ENCODE peak calls at places on chromosome 14, in six cellular contexts. V is GM06990, Z is fibroblast of lung, Q is cardiac fibroblast, B is astrocyte of the cerebellum, X is AG10803. H is an unnamed sample.

GRCh38 chr14:48723841-48724495 is 862.2 kb downstream of the RPS29 start:
- DNase-seq in V (no peak), Z (peak), Q (no peak), B (peak), X (no peak), H (no peak)

GRCh38 chr14:99902925-99903324 is 109.7 kb downstream of the EML1 start:
- DNase-seq in V (no peak), Z (no peak), Q (no peak), B (no peak), X (no peak), H (no peak)

GRCh38 chr14:105091335-105092123 is 26.3 kb upstream of the GPR132 start:
- DNase-seq in V (no peak), Z (peak), Q (no peak), B (no peak), X (peak), H (no peak)

GRCh38 chr14:37588956-37589737 is 5.9 kb downstream of the FOXA1 start:
- DNase-seq in V (no peak), Z (no peak), Q (no peak), B (no peak), X (no peak), H (no peak)

GRCh38 chr14:69683971-69684370 is 72.6 kb downstream of the SUSD6 start:
- DNase-seq in V (no peak), Z (no peak), Q (no peak), B (no peak), X (no peak), H (no peak)

GRCh38 chr14:105497671-105498429 is 6.8 kb downstream of the TEDC1 start:
- DNase-seq in V (peak), Z (no peak), Q (no peak), B (no peak), X (no peak), H (no peak)

GRCh38 chr14:21268612-21269251 is 510 bp downstream of the HNRNPC start:
- DNase-seq in V (no peak), Z (peak), Q (peak), B (peak), X (peak), H (peak)

GRCh38 chr14:75204106-75204505 is 27.7 kb upstream of the TMED10 start:
- DNase-seq in V (no peak), Z (peak), Q (no peak), B (no peak), X (peak), H (peak)

GRCh38 chr14:25868521-25869314 is 729.1 kb downstream of the NOVA1 start:
- DNase-seq in V (no peak), Z (no peak), Q (no peak), B (no peak), X (no peak), H (no peak)

GRCh38 chr14:32648434-32648833 is 290.2 kb upstream of the NPAS3 start:
- DNase-seq in V (no peak), Z (peak), Q (peak), B (no peak), X (peak), H (peak)

GRCh38 chr14:72801381-72801812 is 92.5 kb downstream of the DPF3 start:
- DNase-seq in V (no peak), Z (peak), Q (peak), B (peak), X (peak), H (peak)

GRCh38 chr14:81033841-81034240 is 78.4 kb downstream of the TSHR start:
- DNase-seq in V (no peak), Z (no peak), Q (no peak), B (no peak), X (no peak), H (no peak)

GRCh38 chr14:101230161-101230850 is 326.8 kb upstream of the RTL1 start:
- DNase-seq in V (no peak), Z (no peak), Q (no peak), B (no peak), X (no peak), H (no peak)

GRCh38 chr14:99749763-99750715 is 43.2 kb upstream of the EML1 start:
- DNase-seq in V (no peak), Z (no peak), Q (no peak), B (no peak), X (no peak), H (no peak)

GRCh38 chr14:57879516-57879915 is 13.6 kb upstream of the SLC35F4 start:
- DNase-seq in V (no peak), Z (no peak), Q (no peak), B (no peak), X (no peak), H (no peak)

GRCh38 chr14:57883061-57883460 is 17.2 kb upstream of the SLC35F4 start:
- DNase-seq in V (no peak), Z (no peak), Q (no peak), B (no peak), X (peak), H (no peak)

GRCh38 chr14:57889245-57889644 is 23.4 kb upstream of the SLC35F4 start:
- DNase-seq in V (no peak), Z (peak), Q (peak), B (peak), X (peak), H (no peak)

DNA sequence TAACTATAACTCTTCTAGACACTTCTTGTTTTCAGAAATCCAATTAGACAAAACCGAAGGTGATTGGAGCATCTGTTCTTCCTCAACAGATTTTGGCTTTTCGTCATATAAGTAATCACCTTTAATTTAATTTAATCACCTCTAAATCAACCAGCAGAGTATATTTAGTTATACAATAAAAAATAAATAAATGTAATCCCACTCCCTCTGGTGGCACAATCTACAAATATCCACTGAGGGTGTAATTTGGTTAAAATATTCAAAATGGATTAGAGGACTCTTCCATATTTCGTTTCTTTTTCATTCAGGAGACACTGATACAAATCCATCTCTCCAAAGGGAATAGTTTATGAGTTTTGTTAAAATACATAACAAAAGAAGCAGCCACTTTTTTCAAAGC is 18.3 kb upstream of the SLC35F4 start:
- DNase-seq in V (no peak), Z (no peak), Q (peak), B (no peak), X (no peak), H (no peak)
- TF ChIP-seq CTCF in V (no peak), Z (peak), Q (peak), B (peak), X (peak), H (peak)

DNA sequence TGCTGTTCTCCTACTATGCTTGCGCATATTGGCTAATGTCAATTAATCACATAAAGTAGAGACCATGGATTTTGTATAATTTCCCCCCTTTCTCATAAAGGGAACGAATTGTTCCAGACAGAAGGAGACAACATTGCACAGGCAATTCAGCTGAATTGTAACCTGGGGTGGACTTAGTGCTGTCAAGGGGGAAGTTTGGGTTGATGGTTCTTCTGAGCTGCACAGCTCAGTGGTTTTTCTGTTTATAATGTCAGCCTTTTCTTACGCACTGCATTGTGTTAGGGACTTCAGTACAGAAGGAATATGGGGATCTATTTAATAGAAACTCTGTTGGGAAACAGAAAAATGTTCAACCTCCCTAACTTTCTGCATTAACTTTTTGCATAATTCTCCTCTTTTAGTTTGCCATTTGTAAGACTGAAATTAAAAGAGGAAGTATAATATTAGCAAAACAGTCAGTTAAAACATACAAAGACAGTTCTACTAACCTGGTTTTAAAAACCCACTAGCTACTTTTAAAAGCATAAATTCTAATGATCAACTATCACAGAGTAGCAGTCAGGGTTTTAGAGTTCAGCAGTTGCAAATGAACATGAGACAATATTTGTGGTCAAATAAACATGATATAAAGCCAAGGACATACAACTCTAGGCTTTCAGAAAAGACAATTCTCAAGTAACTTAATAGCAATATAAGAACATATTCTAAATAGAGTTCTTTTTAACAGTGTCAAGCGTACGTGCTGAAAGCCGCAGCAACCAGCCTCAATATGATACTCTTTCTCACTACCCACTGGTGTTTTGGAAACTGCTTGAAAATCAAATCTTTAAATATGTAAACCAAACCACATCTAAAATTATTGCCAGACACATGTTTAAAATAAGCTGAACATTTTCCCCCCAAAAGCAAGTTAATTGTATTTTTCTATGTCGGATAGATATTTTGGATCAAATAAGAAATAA is 393.0 kb downstream of the FSCB start:
- DNase-seq in V (no peak), Z (no peak), Q (no peak), B (no peak), X (no peak), H (no peak)
- H3K4me3 ChIP-seq in V (no peak), Z (no peak), Q (no peak), B (no peak), X (no peak), H (no peak)

GRCh38 chr14:30680036-30680435 is 57.9 kb downstream of the SCFD1 start:
- DNase-seq in V (no peak), Z (no peak), Q (no peak), B (no peak), X (no peak), H (no peak)

GRCh38 chr14:30679032-30679431 is 56.9 kb downstream of the SCFD1 start:
- DNase-seq in V (no peak), Z (no peak), Q (no peak), B (no peak), X (no peak), H (peak)

GRCh38 chr14:30681752-30682355 is 59.7 kb downstream of the SCFD1 start:
- DNase-seq in V (no peak), Z (no peak), Q (peak), B (no peak), X (no peak), H (peak)
- TF ChIP-seq CTCF in V (peak), Z (peak), Q (peak), B (peak), X (peak), H (peak)

GRCh38 chr14:102994689-102995088 is 62.7 kb downstream of the CDC42BPB start:
- DNase-seq in V (no peak), Z (no peak), Q (no peak), B (no peak), X (no peak), H (no peak)

GRCh38 chr14:102996941-102997340 is 60.4 kb downstream of the CDC42BPB start:
- DNase-seq in V (no peak), Z (no peak), Q (no peak), B (no peak), X (no peak), H (no peak)

GRCh38 chr14:102991376-102991775 is 66.0 kb downstream of the CDC42BPB start:
- DNase-seq in V (no peak), Z (no peak), Q (peak), B (no peak), X (no peak), H (no peak)

GRCh38 chr14:102998393-102998792 is 59.0 kb downstream of the CDC42BPB start:
- DNase-seq in V (no peak), Z (peak), Q (peak), B (no peak), X (no peak), H (peak)

DNA sequence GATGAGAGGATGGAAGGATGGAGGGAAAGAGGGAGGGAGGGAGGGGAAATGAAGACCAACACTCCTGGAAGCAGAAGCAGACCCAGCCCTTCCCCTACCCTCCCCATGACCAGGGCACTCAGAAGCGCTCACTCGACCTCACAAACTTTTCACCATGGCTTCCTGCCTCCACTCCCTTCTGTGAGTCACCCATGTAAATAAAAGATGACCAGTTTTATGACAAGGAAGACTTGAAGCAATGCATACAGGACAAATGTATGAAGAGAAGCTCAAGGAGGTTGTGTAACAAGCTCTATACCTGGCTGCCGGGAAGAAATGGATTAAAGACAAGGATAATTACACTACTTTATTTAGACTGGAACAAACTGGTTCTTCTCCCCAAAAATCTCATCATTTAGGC is 63.8 kb downstream of the CDC42BPB start:
- DNase-seq in V (no peak), Z (peak), Q (peak), B (no peak), X (peak), H (peak)
- H3K4me3 ChIP-seq in V (no peak), Z (no peak), Q (no peak), B (no peak), X (no peak), H (no peak)

GRCh38 chr14:30143617-30144016 is 216.0 kb upstream of the PRKD1 start:
- DNase-seq in V (no peak), Z (peak), Q (peak), B (peak), X (peak), H (no peak)
- TF ChIP-seq CTCF in V (no peak), Z (no peak), Q (no peak), B (no peak), X (no peak), H (no peak)

DNA sequence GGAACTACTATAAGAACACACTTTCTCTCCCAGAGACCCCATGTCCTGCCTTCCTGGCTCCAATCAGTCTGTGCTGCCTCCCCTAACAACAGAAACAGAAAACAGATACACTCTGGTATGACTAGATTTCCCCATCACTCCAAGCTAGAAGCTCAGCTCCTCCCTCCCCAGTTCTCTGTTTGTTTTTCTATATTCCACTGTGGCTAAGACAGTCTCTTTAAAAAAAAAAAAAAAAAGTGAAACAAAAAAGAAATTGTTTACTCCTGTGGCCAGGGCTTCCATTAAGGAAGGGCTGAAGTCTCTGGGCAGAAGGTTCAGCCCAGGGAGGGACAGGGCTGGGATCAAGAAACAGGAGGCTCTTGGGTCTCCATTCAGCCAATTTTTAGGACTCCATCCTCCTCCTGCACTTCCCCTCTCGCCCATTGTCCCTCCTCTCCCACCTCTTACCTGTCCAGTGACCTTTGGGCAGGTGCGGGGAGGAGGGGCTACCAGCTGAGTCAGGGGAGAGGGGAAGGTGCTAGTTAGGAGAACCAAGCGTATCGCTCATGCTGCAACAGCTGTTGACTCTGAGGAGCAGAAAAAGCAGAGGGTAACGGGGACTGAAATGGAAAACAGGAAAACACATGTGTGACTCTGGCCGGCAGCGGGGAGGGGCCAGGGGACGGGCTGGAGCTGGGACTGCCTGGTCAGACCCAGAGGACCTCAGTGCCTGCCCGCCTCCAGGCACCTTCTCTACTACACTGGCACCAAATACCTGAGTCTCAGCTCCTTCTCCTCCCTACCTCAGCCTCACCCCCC is 4.2 kb upstream of the SLC7A7 start:
- DNase-seq in V (no peak), Z (peak), Q (peak), B (no peak), X (peak), H (peak)
- H3K4me3 ChIP-seq in V (peak), Z (no peak), Q (peak), B (no peak), X (peak), H (peak)

GRCh38 chr14:62018606-62019005 is 256.4 kb downstream of the SNAPC1 start:
- DNase-seq in V (no peak), Z (no peak), Q (no peak), B (no peak), X (no peak), H (no peak)
- TF ChIP-seq CTCF in V (no peak), Z (no peak), Q (no peak), B (no peak), X (no peak), H (no peak)

GRCh38 chr14:92037989-92038388 is 1.9 kb downstream of the TRIP11 start:
- DNase-seq in V (no peak), Z (peak), Q (peak), B (no peak), X (no peak), H (no peak)
- H3K4me3 ChIP-seq in V (peak), Z (peak), Q (no peak), B (peak), X (peak), H (peak)

H was measured in fibroblast of villous mesenchyme.